ENCODE peak calls at places on chromosomes 1 and 21, in six cellular contexts. X is Panc1, F is GM23338, C is A549, B is HCT116, T is SK-N-SH. O is an unnamed sample.

GRCh38 chr21:37357691-37358090 is 8.9 kb upstream of the DYRK1A start:
- DNase-seq in X (no peak), F (no peak), T (no peak), C (no peak), B (no peak), O (no peak)

GRCh38 chr1:201659576-201659975 is 120.6 kb downstream of the NAV1 start:
- DNase-seq in C (no peak), X (no peak), F (no peak), T (no peak), B (no peak), O (no peak)

GRCh38 chr1:243725846-243726245 is 124.2 kb downstream of the AKT3 start:
- DNase-seq in T (no peak), C (no peak), F (no peak), B (no peak), X (no peak), O (no peak)

GRCh38 chr1:12499574-12500245 is 118.3 kb downstream of the DHRS3 start:
- DNase-seq in T (no peak), F (no peak), C (no peak), X (no peak), B (no peak), O (no peak)

GRCh38 chr1:21490774-21491482 is 18.3 kb upstream of the ALPL start:
- DNase-seq in C (peak; percentile 55), F (peak; percentile 74), B (no peak), T (peak; percentile 60), X (no peak), O (no peak)

GRCh38 chr1:17136145-17136544 is 16.9 kb upstream of the PADI2 start:
- DNase-seq in B (no peak), C (no peak), X (no peak), F (no peak), T (no peak), O (no peak)

GRCh38 chr1:154419620-154420020 is 14.5 kb downstream of the IL6R start:
- DNase-seq in C (no peak), F (no peak), T (no peak), X (no peak), B (no peak), O (no peak)

GRCh38 chr1:152786077-152786476 is at the start of gene LCE1E:
- DNase-seq in X (no peak), B (no peak), F (peak; percentile 48), T (no peak), C (no peak), O (no peak)

GRCh38 chr1:30283199-30283962 is 440.0 kb downstream of the MATN1 start:
- DNase-seq in X (no peak), T (no peak), C (no peak), B (no peak), F (no peak), O (no peak)

GRCh38 chr1:25933479-25934365 is 27.5 kb upstream of the STMN1 start:
- DNase-seq in B (no peak), F (no peak), T (no peak), C (no peak), X (no peak), O (no peak)

GRCh38 chr1:151994956-151995355 is 1.3 kb upstream of the S100A10 start:
- DNase-seq in F (peak; percentile 71), T (no peak), C (peak; percentile 72), X (peak; percentile 98), B (peak; percentile 88), O (no peak)

GRCh38 chr1:36328713-36329112 is 5.3 kb upstream of the EVA1B start:
- DNase-seq in T (no peak), F (no peak), B (no peak), X (no peak), C (no peak), O (no peak)

GRCh38 chr1:162016616-162017015 is 7.1 kb downstream of the OLFML2B start:
- DNase-seq in X (no peak), F (no peak), C (no peak), T (no peak), B (no peak), O (no peak)

GRCh38 chr1:8015036-8015808 is 10.9 kb downstream of the ERRFI1 start:
- DNase-seq in X (no peak), F (peak; percentile 84), C (peak; percentile 22), T (peak; percentile 62), B (no peak), O (peak; percentile 42)

GRCh38 chr1:204320413-204320812 is 39.3 kb downstream of the PLEKHA6 start:
- DNase-seq in C (no peak), T (no peak), B (no peak), X (no peak), F (no peak), O (no peak)

GRCh38 chr1:209526137-209526536 is 57.4 kb upstream of the CAMK1G start:
- DNase-seq in X (no peak), B (no peak), F (no peak), C (no peak), T (no peak), O (no peak)

GRCh38 chr1:209529233-209529632 is 54.3 kb upstream of the CAMK1G start:
- DNase-seq in X (no peak), B (no peak), T (no peak), F (no peak), C (no peak), O (no peak)

GRCh38 chr1:209527372-209527771 is 56.1 kb upstream of the CAMK1G start:
- DNase-seq in X (no peak), T (no peak), F (no peak), C (no peak), B (no peak), O (no peak)

GRCh38 chr1:209530990-209531389 is 52.5 kb upstream of the CAMK1G start:
- DNase-seq in X (no peak), C (no peak), B (no peak), F (no peak), T (no peak), O (no peak)

DNA sequence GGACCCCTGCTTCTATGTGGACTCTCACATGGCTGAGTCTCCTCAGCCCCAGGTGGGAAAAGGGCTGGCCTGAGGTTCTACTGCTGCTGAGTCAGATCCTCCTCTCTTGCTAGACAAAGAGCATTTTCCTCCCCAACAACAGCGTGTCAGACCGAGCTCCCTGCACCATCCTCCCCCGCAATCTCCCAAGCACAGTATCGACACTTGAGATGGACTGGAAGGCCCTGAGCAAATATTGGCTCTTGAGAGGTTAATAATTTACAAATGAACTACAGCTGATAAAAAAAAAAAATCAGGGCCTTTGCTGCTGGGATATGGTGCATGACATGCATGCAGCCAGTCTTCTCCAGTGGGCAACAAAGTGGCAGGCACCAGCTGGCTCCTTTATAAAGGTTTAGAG is 55.5 kb upstream of the CAMK1G start:
- DNase-seq in X (no peak), C (peak; percentile 12), F (no peak), B (no peak), T (no peak), O (no peak)
- TF ChIP-seq REST in X (no peak), C (no peak), F (no peak), B (no peak), T (no peak), O (no peak)

GRCh38 chr21:40146201-40146890 is 279.1 kb downstream of the PCP4 start:
- DNase-seq in X (no peak), B (no peak), C (no peak), F (no peak), T (no peak), O (no peak)

GRCh38 chr21:40141621-40142020 is 274.4 kb downstream of the PCP4 start:
- DNase-seq in X (no peak), B (no peak), C (no peak), F (no peak), T (no peak), O (no peak)

GRCh38 chr21:40140675-40141074 is 273.4 kb downstream of the PCP4 start:
- DNase-seq in B (no peak), F (no peak), X (no peak), C (no peak), T (no peak), O (no peak)

GRCh38 chr21:40139636-40140035 is 272.4 kb downstream of the PCP4 start:
- DNase-seq in C (no peak), B (no peak), F (no peak), T (no peak), X (no peak), O (no peak)

DNA sequence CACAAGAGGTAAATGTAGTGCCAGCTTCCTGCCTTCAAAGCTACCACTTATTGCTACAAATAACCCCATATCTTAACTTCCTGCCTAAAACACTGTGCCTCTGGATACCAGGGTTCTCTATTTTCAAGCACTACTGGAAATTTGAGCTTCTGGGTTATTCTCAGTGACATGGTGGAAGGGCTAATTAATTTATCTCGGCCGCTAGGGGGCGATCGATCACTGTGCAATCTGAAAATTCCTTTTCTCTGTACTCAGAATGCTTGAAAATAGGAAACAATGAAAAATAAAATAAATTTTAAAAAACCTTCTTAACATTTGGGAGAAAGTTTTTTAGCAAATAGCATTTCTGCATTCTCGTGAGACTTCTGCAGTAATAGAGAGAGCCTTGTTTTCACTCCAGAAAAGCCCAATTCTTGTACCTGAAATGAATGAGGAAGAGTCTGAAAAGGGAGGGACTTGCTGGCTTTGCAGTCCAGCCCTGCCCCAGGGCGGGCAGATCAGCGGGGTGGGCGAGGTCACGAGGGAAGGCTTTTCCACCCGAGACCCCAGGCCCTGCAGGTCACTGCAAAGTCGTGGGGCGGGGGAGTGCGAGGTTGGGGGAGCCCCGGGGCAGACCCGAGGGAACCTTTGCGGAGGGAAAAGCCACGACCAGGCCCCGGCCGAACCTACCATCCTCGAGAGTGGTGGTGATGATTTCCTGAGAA is 276.7 kb downstream of the PCP4 start:
- DNase-seq in B (peak; percentile 6), T (peak; percentile 69), C (no peak), F (peak; percentile 75), X (peak; percentile 8), O (peak; percentile 27)
- TF ChIP-seq REST in B (no peak), T (no peak), C (no peak), F (no peak), X (no peak), O (no peak)

GRCh38 chr1:22709891-22710687 is 550 bp upstream of the EPHB2 start:
- DNase-seq in C (peak; percentile 36), T (peak; percentile 89), F (peak; percentile 78), B (no peak), X (no peak), O (peak; percentile 49)

GRCh38 chr1:22712502-22713271 is 2.0 kb downstream of the EPHB2 start:
- DNase-seq in B (no peak), T (peak; percentile 68), X (no peak), F (no peak), C (no peak), O (no peak)

GRCh38 chr1:22711071-22711470 is 432 bp downstream of the EPHB2 start:
- DNase-seq in B (no peak), C (no peak), T (peak; percentile 78), X (no peak), F (peak; percentile 45), O (no peak)

GRCh38 chr1:22710688-22711024 is at the start of gene EPHB2:
- DNase-seq in T (peak; percentile 96), B (no peak), C (peak; percentile 41), F (peak; percentile 55), X (no peak), O (no peak)

GRCh38 chr1:22711591-22712501 is 1.2 kb downstream of the EPHB2 start:
- DNase-seq in B (no peak), C (no peak), X (no peak), F (peak; percentile 41), T (peak; percentile 78), O (no peak)
- TF ChIP-seq REST in B (no peak), C (no peak), X (no peak), F (no peak), T (no peak), O (no peak)

DNA sequence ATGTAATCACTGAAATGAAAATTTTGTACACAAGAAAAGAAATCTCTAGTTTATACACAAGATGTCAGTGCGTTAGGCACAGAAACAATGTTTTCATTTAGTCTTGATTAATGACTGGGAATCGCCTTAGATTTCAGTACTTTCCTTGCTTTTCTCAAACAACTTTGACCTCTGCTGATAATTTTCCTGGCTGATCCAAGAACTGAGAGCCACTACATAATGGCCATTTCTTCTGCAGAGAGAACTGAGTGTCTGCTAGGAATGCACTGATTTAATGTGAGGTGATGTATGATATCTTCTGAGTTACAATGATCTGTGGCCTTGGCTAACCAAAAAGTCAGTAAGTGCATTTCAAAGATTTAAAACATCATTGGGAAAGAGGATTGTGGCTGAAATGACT is 308.1 kb downstream of the CTH start:
- DNase-seq in C (no peak), X (no peak), F (no peak), T (no peak), B (no peak), O (no peak)
- TF ChIP-seq REST in C (no peak), X (no peak), F (no peak), T (no peak), B (no peak), O (no peak)